ENCODE peak calls at places on chromosomes 7 and 10, in four cellular contexts. R, K, Q and A are unnamed samples.

GRCh38 chr7:44201813-44202212 is 1.0 kb downstream of the YKT6 start:
- DNase-seq in Q (no peak), R (no peak), K (no peak), A (no peak)

GRCh38 chr7:151695856-151696555 is 176.3 kb upstream of the RHEB start:
- DNase-seq in Q (no peak), K (no peak), R (no peak), A (no peak)

GRCh38 chr7:111867348-111867931 is 305.1 kb upstream of the IMMP2L start:
- DNase-seq in R (no peak), Q (no peak), K (no peak), A (no peak)

GRCh38 chr7:80949449-80949848 is 30.6 kb upstream of the SEMA3C start:
- DNase-seq in K (no peak), R (no peak), Q (no peak), A (no peak)

GRCh38 chr7:33145174-33145573 is 15.8 kb downstream of the BBS9 start:
- DNase-seq in Q (no peak), K (no peak), R (no peak), A (no peak)

GRCh38 chr7:42117201-42117600 is 119.8 kb downstream of the GLI3 start:
- DNase-seq in R (no peak), Q (no peak), K (no peak), A (no peak)

GRCh38 chr7:78510580-78511188 is 712.1 kb downstream of the PHTF2 start:
- DNase-seq in Q (no peak), K (peak), R (peak), A (no peak)

GRCh38 chr7:91212592-91212991 is 51.6 kb upstream of the FZD1 start:
- DNase-seq in R (no peak), Q (no peak), K (no peak), A (no peak)

GRCh38 chr7:134720091-134720935 is 59.1 kb upstream of the CALD1 start:
- DNase-seq in R (no peak), K (no peak), Q (no peak), A (no peak)

GRCh38 chr7:27423290-27423689 is 180.7 kb downstream of the EVX1 start:
- DNase-seq in R (no peak), K (no peak), Q (no peak), A (no peak)

GRCh38 chr7:42244828-42245227 is 7.8 kb upstream of the GLI3 start:
- DNase-seq in R (no peak), K (no peak), Q (no peak), A (no peak)

GRCh38 chr7:20141666-20142065 is 75.5 kb downstream of the MACC1 start:
- DNase-seq in R (no peak), Q (no peak), K (no peak), A (no peak)

GRCh38 chr10:101400529-101400928 is 46.6 kb downstream of the BTRC start:
- DNase-seq in R (no peak), Q (no peak), K (no peak), A (no peak)

GRCh38 chr7:68321076-68321639 is 1277.1 kb upstream of the AUTS2 start:
- DNase-seq in Q (no peak), R (no peak), K (no peak), A (no peak)

GRCh38 chr7:30668102-30668501 is 14.2 kb downstream of the CRHR2 start:
- DNase-seq in Q (no peak), R (no peak), K (no peak), A (no peak)

DNA sequence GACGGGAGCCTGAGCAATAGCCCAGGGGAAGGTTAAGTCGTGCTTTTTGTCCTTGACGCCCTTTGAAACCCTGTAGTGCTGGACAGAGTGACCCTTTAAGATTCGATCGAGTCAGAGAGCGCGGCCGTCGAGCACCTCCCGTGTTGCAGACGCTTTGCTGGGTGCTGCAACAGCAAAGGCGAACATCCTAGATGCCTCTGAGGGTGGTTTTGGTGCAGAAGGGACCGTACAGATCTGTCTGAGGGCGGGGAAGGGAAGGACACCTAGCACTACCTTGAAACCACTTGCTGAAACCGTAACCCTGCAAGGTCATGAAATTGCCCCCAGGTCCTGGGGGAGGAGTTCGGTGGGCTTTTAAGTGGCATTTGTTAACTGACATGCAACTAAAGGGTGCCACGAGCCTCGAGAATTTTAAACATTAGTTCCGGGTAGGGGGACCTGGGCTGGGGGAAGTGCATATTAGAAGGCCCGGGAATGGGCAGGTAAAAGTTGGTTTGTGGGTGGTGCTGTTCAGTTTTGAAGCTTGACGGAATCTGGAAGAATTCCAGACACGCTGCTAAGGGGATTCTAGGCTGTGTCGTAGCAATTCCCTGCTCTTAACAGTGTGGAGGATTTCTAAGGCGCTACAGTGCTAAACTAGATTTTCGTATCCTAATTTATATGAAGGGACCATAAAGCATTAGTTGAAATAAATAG is 811 bp downstream of the ATP5F1C start:
- DNase-seq in Q (no peak), R (no peak), K (peak), A (peak)
- TF ChIP-seq NR2C2 in Q (no peak), R (no peak), K (no peak), A (no peak)

GRCh38 chr7:75967573-75967997 is 26.8 kb downstream of the TMEM120A start:
- DNase-seq in R (no peak), K (no peak), Q (no peak), A (no peak)
- TF ChIP-seq NR2C2 in R (no peak), K (no peak), Q (no peak), A (no peak)

DNA sequence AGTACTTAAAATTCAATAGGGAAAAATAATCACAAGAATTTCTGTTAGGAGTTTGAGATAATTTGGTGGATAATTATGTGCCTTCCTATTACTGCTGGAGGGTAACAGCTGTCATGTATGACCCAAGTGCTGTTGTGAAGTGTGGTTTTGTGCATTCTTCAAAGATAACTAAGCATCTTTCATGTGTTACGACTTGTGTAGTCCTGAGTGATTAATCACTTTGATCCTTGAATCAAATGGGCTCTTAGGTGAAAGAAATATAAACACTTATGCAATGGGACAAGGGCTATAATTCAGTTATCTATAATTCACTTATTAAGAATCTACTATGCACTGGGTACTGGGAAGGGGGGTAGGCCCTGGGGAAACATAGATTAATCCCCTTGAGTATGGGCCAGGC is 89.0 kb downstream of the CH25H start:
- DNase-seq in Q (no peak), K (no peak), R (no peak), A (no peak)
- TF ChIP-seq NR2C2 in Q (no peak), K (no peak), R (no peak), A (no peak)

DNA sequence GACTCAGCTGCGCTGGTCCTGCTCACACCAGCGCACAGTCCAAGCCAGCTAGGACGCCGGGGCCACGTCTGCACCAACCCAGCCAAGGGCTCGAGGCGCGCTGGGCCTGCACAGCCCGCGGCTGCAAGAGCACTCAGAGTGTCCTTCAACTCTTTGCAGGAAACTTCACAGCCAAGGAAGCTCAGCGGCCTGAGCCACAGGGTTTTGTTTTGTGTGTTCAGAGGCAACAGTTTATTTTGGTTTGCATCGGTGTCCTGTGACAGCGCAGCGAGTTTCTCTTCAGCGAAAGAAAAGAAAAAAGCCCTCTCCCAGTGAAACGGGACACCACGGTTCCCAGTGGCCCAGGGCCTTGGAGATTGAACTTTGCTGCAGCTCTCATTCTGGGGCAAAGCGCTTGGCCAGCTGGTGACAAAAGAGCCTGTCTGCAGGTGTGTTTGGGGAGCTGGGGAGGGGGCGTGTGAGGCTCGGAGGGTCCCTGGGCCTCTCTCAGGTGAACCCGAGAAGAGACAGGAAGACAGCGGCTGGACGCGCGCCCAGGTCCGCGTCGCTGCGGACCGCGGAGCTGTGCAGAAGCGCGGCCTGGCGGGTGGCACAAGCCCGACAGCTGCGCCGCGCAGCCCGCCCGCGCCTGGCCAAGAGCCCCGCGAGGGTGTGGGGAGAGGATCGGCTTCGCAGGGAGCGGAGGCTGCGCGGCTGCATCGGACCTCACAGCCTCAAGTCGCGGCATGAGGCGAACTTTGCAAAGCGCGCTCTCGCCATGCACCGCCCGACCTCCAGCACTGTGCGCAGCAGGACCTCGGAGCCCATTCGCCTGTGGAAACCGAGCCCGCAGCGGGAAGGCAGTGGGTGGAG is 922 bp downstream of the CXCL12 start:
- DNase-seq in R (no peak), Q (no peak), K (no peak), A (no peak)
- TF ChIP-seq NR2C2 in R (no peak), Q (no peak), K (no peak), A (no peak)

DNA sequence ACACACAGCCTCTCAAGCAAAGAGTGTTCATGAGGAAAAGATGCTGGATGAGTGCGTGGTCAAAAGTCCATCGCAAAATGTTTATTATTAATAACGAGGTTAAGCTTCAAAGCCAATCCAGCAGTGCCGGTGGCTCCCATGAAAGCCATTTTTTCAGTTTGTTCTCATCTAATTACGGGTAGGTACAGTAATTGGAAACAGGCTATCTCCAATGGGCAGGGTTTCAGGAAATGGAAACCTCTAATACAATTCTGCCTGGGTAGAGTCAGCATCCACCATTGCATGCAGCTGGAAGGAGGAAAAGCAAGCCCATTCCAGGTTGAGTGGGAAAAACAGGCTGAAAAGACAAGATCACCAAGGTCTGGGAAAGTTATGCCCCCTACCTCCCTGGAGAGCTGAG is 57.4 kb downstream of the GPAM start:
- DNase-seq in K (no peak), R (no peak), Q (no peak), A (no peak)
- TF ChIP-seq NR2C2 in K (no peak), R (no peak), Q (no peak), A (no peak)

GRCh38 chr10:107104026-107104652 is 60.4 kb downstream of the SORCS1 start:
- DNase-seq in Q (no peak), R (no peak), K (no peak), A (no peak)

GRCh38 chr10:107098326-107098725 is 66.2 kb downstream of the SORCS1 start:
- DNase-seq in R (no peak), Q (no peak), K (no peak), A (no peak)

GRCh38 chr10:107103174-107104025 is 61.1 kb downstream of the SORCS1 start:
- DNase-seq in R (no peak), K (no peak), Q (no peak), A (no peak)
- TF ChIP-seq NR2C2 in R (no peak), K (no peak), Q (no peak), A (no peak)

DNA sequence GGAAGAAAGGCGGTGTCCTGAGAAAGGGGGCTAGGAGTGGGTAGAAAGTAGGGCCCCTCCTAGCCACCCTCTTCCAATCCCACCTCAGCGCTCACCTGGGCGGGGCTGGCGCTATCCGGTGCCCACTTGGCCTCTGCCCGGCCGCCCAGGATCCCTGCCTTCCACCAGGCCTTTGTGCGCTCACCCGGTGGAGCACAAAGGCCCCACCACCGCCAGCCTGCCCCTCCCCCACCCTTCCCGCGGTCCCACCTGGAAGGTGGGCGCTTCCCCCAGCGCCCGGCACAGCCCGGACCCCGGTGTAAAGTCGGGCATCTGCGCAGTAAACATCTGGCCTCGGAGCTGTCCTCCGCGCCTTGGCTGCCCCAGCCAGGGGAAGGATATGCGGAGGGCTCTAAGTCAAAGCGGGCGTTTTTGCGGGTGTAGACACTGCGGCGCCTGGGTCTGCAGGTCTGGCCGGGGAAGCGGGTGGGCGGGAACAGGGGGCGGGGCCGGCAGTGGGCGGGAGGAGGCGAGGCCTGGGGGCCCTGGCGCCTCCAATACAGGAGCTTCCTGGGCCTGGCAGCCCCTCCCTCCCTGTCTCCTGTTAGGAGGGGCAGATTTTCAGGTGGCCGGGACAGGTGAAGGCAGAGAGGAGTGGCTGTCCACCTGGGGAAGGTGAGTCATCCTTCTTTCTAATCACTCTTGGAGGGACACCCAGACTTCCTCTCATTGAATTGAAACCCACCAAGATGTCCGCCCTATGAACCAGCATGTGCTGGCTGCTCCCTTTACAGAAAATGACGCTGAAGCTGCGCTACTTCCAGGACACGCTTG is 49.3 kb downstream of the PNLIPRP2 start:
- DNase-seq in R (peak), K (peak), Q (no peak), A (peak)
- TF ChIP-seq NR2C2 in R (no peak), K (no peak), Q (no peak), A (no peak)

GRCh38 chr10:84205049-84205852 is 10.9 kb downstream of the CDHR1 start:
- DNase-seq in Q (peak), K (peak), R (peak), A (peak)
- TF ChIP-seq NR2C2 in Q (no peak), K (no peak), R (no peak), A (no peak)

DNA sequence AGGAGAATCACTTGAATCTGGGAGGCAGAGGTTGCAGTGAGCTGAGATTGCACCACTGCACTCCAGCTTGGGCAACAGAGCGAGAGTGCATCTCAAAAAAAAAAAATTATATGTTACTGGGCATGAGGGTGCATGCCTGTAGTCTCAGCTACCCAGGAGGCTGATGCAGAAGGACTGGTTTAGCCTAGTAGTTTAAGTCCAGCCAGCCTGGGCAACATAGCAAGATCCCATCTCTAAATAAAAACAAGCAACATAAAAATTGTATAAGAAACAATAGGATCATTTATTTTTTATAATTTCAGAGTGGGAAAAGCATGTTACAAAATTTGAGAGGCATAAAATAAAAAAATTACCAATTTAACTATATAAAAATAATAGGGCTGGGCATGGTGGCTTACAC is 15.5 kb upstream of the CCAR1 start:
- DNase-seq in K (no peak), R (no peak), Q (no peak), A (no peak)
- TF ChIP-seq NR2C2 in K (no peak), R (no peak), Q (no peak), A (no peak)